ENCODE peak calls at places on chromosomes 2 and 18, in six cellular contexts. V is activated CD4-positive, CD25-positive, alpha-beta regulatory T cell treated with anti-CD3 and anti-CD28 coated beads, Interleukin-2, amount 50 U/mL, for 24 hours; Q is pancreas; I is heart right ventricle; O is T-helper 17 cell; F is GM23338. B is an unnamed sample.

GRCh38 chr18:57630759-57631660 is 9.4 kb upstream of the NARS1 start:
- ATAC-seq in V (no peak), Q (no peak), I (no peak), O (no peak), F (no peak), B (no peak)

GRCh38 chr2:55107428-55107827 is 57.2 kb upstream of the RTN4 start:
- ATAC-seq in V (no peak), Q (no peak), I (no peak), O (no peak), F (no peak), B (peak; percentile 47)

GRCh38 chr2:3222636-3223035 is 155.0 kb downstream of the EIPR1 start:
- ATAC-seq in V (peak; percentile 63), Q (no peak), I (no peak), O (peak; percentile 81), F (no peak), B (no peak)

GRCh38 chr2:160278889-160279196 is 78.8 kb upstream of the ITGB6 start:
- ATAC-seq in V (no peak), Q (peak; percentile 65), I (peak; percentile 77), O (no peak), F (peak; percentile 78), B (peak; percentile 62)

GRCh38 chr18:23342506-23342905 is 110.6 kb upstream of the RIOK3 start:
- ATAC-seq in V (peak; percentile 36), Q (no peak), I (no peak), O (no peak), F (no peak), B (no peak)

GRCh38 chr2:168494190-168494711 is 38.2 kb downstream of the CERS6 start:
- ATAC-seq in V (no peak), Q (no peak), I (no peak), O (no peak), F (peak; percentile 81), B (no peak)

GRCh38 chr2:236159778-236160170 is 8.4 kb downstream of the GBX2 start:
- ATAC-seq in V (no peak), Q (no peak), I (no peak), O (no peak), F (peak; percentile 2), B (no peak)

GRCh38 chr2:222693837-222694236 is 22.4 kb downstream of the MOGAT1 start:
- ATAC-seq in V (no peak), Q (peak; percentile 64), I (no peak), O (no peak), F (peak; percentile 56), B (peak; percentile 61)

GRCh38 chr2:160140001-160140400 is 60.1 kb downstream of the ITGB6 start:
- ATAC-seq in V (no peak), Q (no peak), I (no peak), O (no peak), F (no peak), B (peak; percentile 24)

GRCh38 chr2:236731767-236732580 is 162.3 kb downstream of the ACKR3 start:
- ATAC-seq in V (no peak), Q (peak; percentile 69), I (peak; percentile 95), O (no peak), F (no peak), B (no peak)

GRCh38 chr2:162712598-162712997 is 126.0 kb downstream of the KCNH7 start:
- ATAC-seq in V (no peak), Q (no peak), I (no peak), O (no peak), F (no peak), B (no peak)

GRCh38 chr2:237664151-237664550 is 36.8 kb downstream of the LRRFIP1 start:
- ATAC-seq in V (no peak), Q (no peak), I (peak; percentile 37), O (no peak), F (no peak), B (no peak)

GRCh38 chr2:209146682-209147320 is 277.0 kb upstream of the MAP2 start:
- ATAC-seq in V (no peak), Q (no peak), I (peak; percentile 37), O (no peak), F (no peak), B (no peak)

GRCh38 chr18:9613550-9614400 is 584 bp downstream of the PPP4R1 start:
- ATAC-seq in V (peak; percentile 14), Q (peak; percentile 58), I (peak; percentile 81), O (peak; percentile 18), F (peak; percentile 53), B (peak; percentile 62)

GRCh38 chr2:196677404-196677803 is 37.9 kb downstream of the CCDC150 start:
- ATAC-seq in V (no peak), Q (peak; percentile 69), I (peak; percentile 59), O (no peak), F (no peak), B (peak; percentile 78)

GRCh38 chr2:236237468-236238190 is 26.6 kb downstream of the ASB18 start:
- ATAC-seq in V (no peak), Q (no peak), I (no peak), O (no peak), F (peak; percentile 83), B (no peak)

GRCh38 chr2:54122939-54123338 is 7.5 kb downstream of the ACYP2 start:
- ATAC-seq in V (no peak), Q (peak; percentile 38), I (peak; percentile 97), O (no peak), F (no peak), B (peak; percentile 92)

GRCh38 chr2:180311-180710 is 83.5 kb downstream of the SH3YL1 start:
- ATAC-seq in V (no peak), Q (no peak), I (no peak), O (no peak), F (no peak), B (no peak)

GRCh38 chr2:119206201-119206600 is 17.4 kb upstream of the STEAP3 start:
- ATAC-seq in V (no peak), Q (no peak), I (no peak), O (no peak), F (no peak), B (no peak)

GRCh38 chr18:56953444-56953843 is 193.4 kb upstream of the BOD1L2 start:
- ATAC-seq in V (no peak), Q (no peak), I (no peak), O (no peak), F (no peak), B (no peak)

GRCh38 chr2:43057026-43057741 is 169.2 kb downstream of the ZFP36L2 start:
- ATAC-seq in V (no peak), Q (peak; percentile 79), I (peak; percentile 73), O (no peak), F (peak; percentile 46), B (peak; percentile 73)

GRCh38 chr18:69031571-69032451 is 233.9 kb downstream of the CCDC102B start:
- ATAC-seq in V (no peak), Q (no peak), I (no peak), O (no peak), F (no peak), B (peak; percentile 62)

GRCh38 chr2:110755494-110756078 is 23.2 kb downstream of the ACOXL start:
- ATAC-seq in V (no peak), Q (no peak), I (no peak), O (no peak), F (no peak), B (no peak)

GRCh38 chr18:30522288-30522929 is 520.1 kb downstream of the DSC3 start:
- ATAC-seq in V (no peak), Q (no peak), I (no peak), O (no peak), F (peak; percentile 92), B (no peak)

GRCh38 chr2:222193328-222194008 is 105.3 kb downstream of the PAX3 start:
- ATAC-seq in V (no peak), Q (no peak), I (no peak), O (no peak), F (no peak), B (no peak)

GRCh38 chr2:156189584-156189983 is 142.9 kb downstream of the NR4A2 start:
- ATAC-seq in V (no peak), Q (peak; percentile 30), I (no peak), O (no peak), F (no peak), B (no peak)

GRCh38 chr2:5699963-5700362 is 7.8 kb downstream of the SOX11 start:
- ATAC-seq in V (no peak), Q (no peak), I (no peak), O (no peak), F (no peak), B (no peak)

GRCh38 chr2:138818479-138818878 is 38.3 kb upstream of the NXPH2 start:
- ATAC-seq in V (no peak), Q (no peak), I (no peak), O (no peak), F (peak; percentile 78), B (no peak)

GRCh38 chr18:58632557-58632956 is 3.7 kb upstream of the ALPK2 start:
- ATAC-seq in V (no peak), Q (no peak), I (peak; percentile 77), O (no peak), F (no peak), B (no peak)

GRCh38 chr2:2805263-2805662 is 474.2 kb upstream of the MYT1L start:
- ATAC-seq in V (no peak), Q (no peak), I (no peak), O (no peak), F (no peak), B (no peak)

GRCh38 chr18:13011719-13012118 is 20.6 kb downstream of the CEP192 start:
- ATAC-seq in V (no peak), Q (no peak), I (no peak), O (no peak), F (no peak), B (no peak)

GRCh38 chr2:172919732-172920131 is 155.9 kb upstream of the MAP3K20 start:
- ATAC-seq in V (no peak), Q (no peak), I (no peak), O (no peak), F (no peak), B (no peak)

GRCh38 chr2:207371877-207372276 is 157.9 kb upstream of the CREB1 start:
- ATAC-seq in V (no peak), Q (no peak), I (no peak), O (no peak), F (no peak), B (no peak)

B was measured in SK-N-SH treated with all-trans-retinoic acid at 6 μM for 48 hours.